ENCODE peak calls at places on chromosome 12, in eight cellular contexts. I is IMR-90, Z is body of pancreas, B is HepG2, Q is thyroid gland, V is H54, D is A549, U is lower leg skin. F is an unnamed sample.

GRCh38 chr12:24228980-24229730 is 279.7 kb upstream of the SOX5 start:
- DNase-seq in I (peak; percentile 28), Z (no peak), B (no peak), Q (no peak), V (no peak), D (no peak), U (no peak), F (no peak)

GRCh38 chr12:66644151-66644550 is 34.7 kb downstream of the GRIP1 start:
- DNase-seq in I (no peak), Z (no peak), B (no peak), Q (no peak), V (no peak), D (no peak), U (no peak), F (no peak)

GRCh38 chr12:119157528-119157927 is 21.2 kb upstream of the HSPB8 start:
- DNase-seq in I (no peak), Z (peak; percentile 17), B (no peak), Q (peak; percentile 73), V (no peak), D (no peak), U (no peak), F (no peak)

GRCh38 chr12:47885012-47885501 is 19.7 kb downstream of the VDR start:
- DNase-seq in I (no peak), Z (no peak), B (no peak), Q (no peak), V (no peak), D (no peak), U (no peak), F (no peak)

GRCh38 chr12:121800694-121801600 is 2.9 kb upstream of the SETD1B start:
- DNase-seq in I (peak; percentile 83), Z (peak; percentile 87), B (no peak), Q (peak; percentile 82), V (peak; percentile 63), D (no peak), U (peak; percentile 96), F (peak; percentile 95)

GRCh38 chr12:104793280-104793679 is 164.8 kb downstream of the SLC41A2 start:
- DNase-seq in I (peak; percentile 9), Z (no peak), B (no peak), Q (no peak), V (peak; percentile 4), D (no peak), U (no peak), F (no peak)

GRCh38 chr12:69388371-69388770 is 28.8 kb downstream of the YEATS4 start:
- DNase-seq in I (peak; percentile 81), Z (no peak), B (peak; percentile 43), Q (no peak), V (no peak), D (peak; percentile 11), U (no peak), F (peak; percentile 39)

GRCh38 chr12:130714091-130714590 is 2.0 kb downstream of the RIMBP2 start:
- DNase-seq in I (no peak), Z (no peak), B (no peak), Q (peak; percentile 36), V (no peak), D (no peak), U (peak; percentile 86), F (no peak)

GRCh38 chr12:131604146-131604844 is 106.6 kb upstream of the SFSWAP start:
- DNase-seq in I (no peak), Z (no peak), B (no peak), Q (no peak), V (no peak), D (no peak), U (no peak), F (no peak)

GRCh38 chr12:24921251-24922038 is 27.5 kb downstream of the BCAT1 start:
- DNase-seq in I (peak; percentile 58), Z (no peak), B (peak; percentile 22), Q (no peak), V (no peak), D (no peak), U (no peak), F (no peak)

GRCh38 chr12:96981053-96981452 is 74.0 kb downstream of the NEDD1 start:
- DNase-seq in I (peak; percentile 90), Z (no peak), B (no peak), Q (no peak), V (peak; percentile 33), D (no peak), U (no peak), F (no peak)

GRCh38 chr12:9634177-9634803 is 26.6 kb upstream of the KLRB1 start:
- DNase-seq in I (peak; percentile 47), Z (peak; percentile 53), B (peak; percentile 49), Q (peak; percentile 54), V (no peak), D (peak; percentile 32), U (no peak), F (peak; percentile 70)

GRCh38 chr12:124655317-124656213 is 88.2 kb upstream of the NCOR2 start:
- DNase-seq in I (peak; percentile 93), Z (peak; percentile 36), B (no peak), Q (peak; percentile 45), V (peak; percentile 87), D (peak; percentile 44), U (peak; percentile 94), F (no peak)

GRCh38 chr12:47277972-47278448 is 198.3 kb upstream of the AMIGO2 start:
- DNase-seq in I (peak; percentile 96), Z (no peak), B (no peak), Q (no peak), V (peak; percentile 72), D (peak; percentile 96), U (no peak), F (peak; percentile 83)

GRCh38 chr12:68065687-68066086 is 76.4 kb downstream of the IFNG-AS1 start:
- DNase-seq in I (no peak), Z (no peak), B (no peak), Q (no peak), V (no peak), D (no peak), U (no peak), F (no peak)

GRCh38 chr12:54980341-54980740 is 4.2 kb downstream of the TESPA1 start:
- DNase-seq in I (no peak), Z (no peak), B (no peak), Q (no peak), V (no peak), D (no peak), U (no peak), F (peak; percentile 79)

GRCh38 chr12:29519585-29520182 is 22.2 kb upstream of the OVCH1 start:
- DNase-seq in I (peak; percentile 68), Z (no peak), B (peak; percentile 28), Q (no peak), V (no peak), D (peak; percentile 8), U (no peak), F (peak; percentile 23)

GRCh38 chr12:131194166-131194565 is 240.5 kb downstream of the ADGRD1 start:
- DNase-seq in I (no peak), Z (no peak), B (no peak), Q (no peak), V (no peak), D (peak; percentile 13), U (peak; percentile 29), F (peak; percentile 32)

GRCh38 chr12:92502417-92503028 is 200.3 kb upstream of the PLEKHG7 start:
- DNase-seq in I (no peak), Z (peak; percentile 45), B (peak; percentile 24), Q (no peak), V (no peak), D (no peak), U (no peak), F (no peak)

GRCh38 chr12:85955127-85955526 is 81.0 kb downstream of the NTS start:
- DNase-seq in I (no peak), Z (no peak), B (no peak), Q (no peak), V (no peak), D (no peak), U (no peak), F (no peak)

GRCh38 chr12:55965941-55966407 is at the start of gene PMEL:
- DNase-seq in I (no peak), Z (no peak), B (no peak), Q (no peak), V (no peak), D (no peak), U (no peak), F (no peak)

GRCh38 chr12:2346405-2346804 is 293.6 kb downstream of the CACNA1C start:
- DNase-seq in I (no peak), Z (no peak), B (no peak), Q (no peak), V (no peak), D (no peak), U (peak; percentile 42), F (no peak)
- TF ChIP-seq POLR2A in I (no peak), Z (no peak), B (no peak), Q (no peak), V (no peak), D (no peak), U (no peak), F (no peak)

GRCh38 chr12:57694459-57695019 is 607 bp downstream of the OS9 start:
- DNase-seq in I (no peak), Z (no peak), B (no peak), Q (peak; percentile 15), V (no peak), D (no peak), U (no peak), F (peak; percentile 65)

GRCh38 chr12:57693317-57693658 is 644 bp upstream of the OS9 start:
- DNase-seq in I (no peak), Z (no peak), B (no peak), Q (no peak), V (no peak), D (no peak), U (no peak), F (no peak)

GRCh38 chr12:57695770-57696432 is 2.0 kb downstream of the OS9 start:
- DNase-seq in I (no peak), Z (no peak), B (no peak), Q (no peak), V (no peak), D (no peak), U (no peak), F (no peak)

GRCh38 chr12:57692500-57692899 is 1.4 kb upstream of the OS9 start:
- DNase-seq in I (no peak), Z (no peak), B (no peak), Q (no peak), V (no peak), D (no peak), U (no peak), F (no peak)

GRCh38 chr12:57693659-57694458 is at the start of gene OS9:
- DNase-seq in I (peak; percentile 100), Z (peak; percentile 98), B (peak; percentile 100), Q (peak; percentile 99), V (peak; percentile 90), D (peak; percentile 97), U (peak; percentile 99), F (peak; percentile 100)
- TF ChIP-seq POLR2A in I (peak; percentile 88), Z (peak; percentile 96), B (peak; percentile 96), Q (no peak), V (peak; percentile 77), D (peak; percentile 97), U (no peak), F (peak; percentile 95)

GRCh38 chr12:53461059-53461458 is 9.2 kb downstream of the PCBP2 start:
- DNase-seq in I (no peak), Z (no peak), B (no peak), Q (no peak), V (no peak), D (no peak), U (no peak), F (no peak)
- TF ChIP-seq POLR2A in I (no peak), Z (no peak), B (no peak), Q (no peak), V (no peak), D (no peak), U (no peak), F (no peak)

DNA sequence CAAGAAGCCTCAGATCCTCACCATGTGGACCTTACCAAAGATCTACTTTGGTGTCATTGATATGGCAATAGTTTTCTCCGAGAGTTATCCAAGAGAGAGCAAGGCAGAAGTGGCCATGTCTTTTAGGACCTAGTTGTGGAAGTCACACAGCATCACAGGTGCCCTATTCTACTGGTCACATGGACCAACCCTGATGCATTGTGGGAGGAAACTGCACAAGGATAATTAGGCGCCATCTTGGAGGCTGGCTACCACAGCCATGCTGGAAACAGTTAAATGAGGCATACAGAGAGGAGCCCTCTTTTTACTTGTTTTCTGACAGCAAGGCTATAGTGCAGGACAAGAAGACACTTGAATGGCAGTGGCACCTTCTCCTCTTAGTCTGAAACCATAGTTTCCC is 49.8 kb downstream of the GNS start:
- DNase-seq in I (no peak), Z (no peak), B (no peak), Q (no peak), V (no peak), D (no peak), U (no peak), F (no peak)
- TF ChIP-seq POLR2A in I (no peak), Z (no peak), B (no peak), Q (no peak), V (no peak), D (no peak), U (no peak), F (no peak)